ENCODE peak calls at places on chromosome 2, in eight cellular contexts. W is K562, O is A549, Y is H1, M is HCT116, I is right lobe of liver, K is IMR-90, N is adrenal gland. R is an unnamed sample.

GRCh38 chr2:72108121-72108520 is 39.5 kb downstream of the CYP26B1 start:
- DNase-seq in Y (no peak), W (no peak), I (no peak), K (peak; percentile 5), O (no peak), N (no peak), M (no peak), R (no peak)

GRCh38 chr2:134108124-134108523 is 145.7 kb upstream of the MGAT5 start:
- DNase-seq in W (no peak), Y (no peak), K (no peak), N (no peak), O (no peak), M (no peak), I (no peak), R (no peak)

GRCh38 chr2:216014986-216015385 is 1.6 kb upstream of the MREG start:
- DNase-seq in N (no peak), M (no peak), O (no peak), W (no peak), K (no peak), I (no peak), Y (no peak), R (no peak)

GRCh38 chr2:74742486-74742885 is 88.4 kb downstream of the SEMA4F start:
- DNase-seq in N (no peak), O (no peak), I (no peak), Y (no peak), W (no peak), K (no peak), M (no peak), R (no peak)

GRCh38 chr2:226794751-226795171 is 4.9 kb downstream of the IRS1 start:
- DNase-seq in K (peak; percentile 81), N (peak; percentile 50), Y (no peak), O (peak; percentile 61), I (no peak), M (no peak), W (no peak), R (no peak)

GRCh38 chr2:199456383-199457146 is 1.2 kb downstream of the SATB2 start:
- DNase-seq in I (peak; percentile 53), M (no peak), O (no peak), Y (no peak), W (peak; percentile 27), K (no peak), N (no peak), R (no peak)

GRCh38 chr2:11719230-11719977 is 27.0 kb upstream of the LPIN1 start:
- DNase-seq in Y (no peak), W (peak; percentile 41), I (no peak), M (no peak), K (no peak), N (no peak), O (no peak), R (no peak)

GRCh38 chr2:209525834-209526281 is 102.0 kb downstream of the MAP2 start:
- DNase-seq in M (no peak), I (no peak), K (peak; percentile 94), Y (no peak), O (no peak), W (no peak), N (no peak), R (no peak)

GRCh38 chr2:73917696-73918207 is 8.9 kb upstream of the DGUOK start:
- DNase-seq in O (no peak), Y (no peak), W (no peak), N (no peak), M (no peak), K (no peak), I (no peak), R (no peak)

GRCh38 chr2:146068051-146068450 is 1548.1 kb upstream of the ZEB2 start:
- DNase-seq in M (no peak), W (no peak), K (peak; percentile 5), Y (no peak), I (no peak), O (no peak), N (no peak), R (no peak)

GRCh38 chr2:170848587-170848986 is 31.9 kb downstream of the GAD1 start:
- DNase-seq in M (no peak), N (no peak), Y (no peak), K (peak; percentile 40), W (no peak), O (no peak), I (no peak), R (no peak)

GRCh38 chr2:42304059-42304713 is 56.8 kb downstream of the COX7A2L start:
- DNase-seq in I (no peak), Y (no peak), W (no peak), O (no peak), N (no peak), K (no peak), M (no peak), R (no peak)

GRCh38 chr2:223674998-223675609 is 72.9 kb upstream of the SCG2 start:
- DNase-seq in N (peak; percentile 24), K (peak; percentile 54), M (peak; percentile 54), Y (no peak), O (peak; percentile 70), W (peak; percentile 21), I (no peak), R (no peak)

DNA sequence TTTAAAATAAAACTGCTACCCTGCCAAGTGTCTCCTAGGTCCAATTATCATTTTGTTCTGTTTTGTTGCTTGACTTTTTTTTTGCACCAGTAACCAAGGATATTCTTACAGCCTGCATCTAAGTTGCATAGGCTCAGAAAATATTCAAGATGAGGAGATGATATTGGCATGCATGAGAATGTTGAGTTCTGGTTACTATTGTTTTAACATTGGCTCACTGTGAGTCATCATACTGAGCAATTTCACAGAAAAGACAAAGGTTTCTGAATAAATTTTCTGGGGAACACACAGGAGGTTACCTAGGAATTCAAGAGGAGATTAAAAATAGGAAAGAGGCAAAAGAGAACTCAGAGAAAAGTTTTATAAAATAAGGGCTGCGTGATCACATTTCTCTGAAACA is 84.8 kb upstream of the POU3F3 start:
- DNase-seq in O (no peak), W (no peak), Y (no peak), I (no peak), K (no peak), N (no peak), M (no peak), R (no peak)
- H3K27ac ChIP-seq in O (no peak overlapping the region), W (no peak overlapping the region), Y (no peak overlapping the region), I (no peak overlapping the region), K (no peak overlapping the region), N (no peak overlapping the region), M (no peak overlapping the region), R (no peak overlapping the region)

GRCh38 chr2:178527592-178527991 is 47.3 kb downstream of the PLEKHA3 start:
- DNase-seq in N (no peak), Y (no peak), W (no peak), I (no peak), O (no peak), M (no peak), K (no peak), R (no peak)

GRCh38 chr2:178526256-178526655 is 46.0 kb downstream of the PLEKHA3 start:
- DNase-seq in Y (no peak), M (no peak), I (no peak), K (no peak), W (no peak), O (no peak), N (no peak), R (no peak)

GRCh38 chr2:178523596-178524134 is 43.4 kb downstream of the PLEKHA3 start:
- DNase-seq in M (no peak), O (no peak), N (no peak), Y (peak; percentile 46), I (no peak), W (peak; percentile 38), K (peak; percentile 7), R (no peak)

GRCh38 chr2:178521304-178522150 is 41.3 kb downstream of the PLEKHA3 start:
- DNase-seq in N (no peak), O (no peak), M (no peak), K (no peak), W (no peak), Y (no peak), I (no peak), R (no peak)

GRCh38 chr2:178522950-178523595 is 42.8 kb downstream of the PLEKHA3 start:
- DNase-seq in Y (peak; percentile 94), W (peak; percentile 96), I (peak; percentile 83), N (peak; percentile 85), K (peak; percentile 79), O (peak; percentile 84), M (peak; percentile 57), R (peak; percentile 88)
- TF ChIP-seq POLR2A in Y (peak; percentile 93), W (peak; percentile 95), I (peak; percentile 18), N (no peak), K (peak; percentile 63), O (peak; percentile 86), M (peak; percentile 55), R (no peak)

GRCh38 chr2:197204855-197205254 is 105.7 kb downstream of the ANKRD44 start:
- DNase-seq in O (no peak), I (no peak), W (no peak), K (peak; percentile 31), Y (no peak), M (no peak), N (no peak), R (no peak)

GRCh38 chr2:197207106-197207505 is 103.5 kb downstream of the ANKRD44 start:
- DNase-seq in I (no peak), M (no peak), N (no peak), Y (no peak), K (no peak), W (no peak), O (no peak), R (no peak)

GRCh38 chr2:197208029-197208428 is 102.6 kb downstream of the ANKRD44 start:
- DNase-seq in Y (no peak), N (no peak), W (no peak), O (no peak), M (no peak), I (no peak), K (no peak), R (no peak)

GRCh38 chr2:197207608-197208007 is 103.0 kb downstream of the ANKRD44 start:
- DNase-seq in Y (no peak), N (no peak), K (no peak), O (no peak), M (no peak), I (no peak), W (no peak), R (no peak)

GRCh38 chr2:197205590-197206215 is 104.9 kb downstream of the ANKRD44 start:
- DNase-seq in W (no peak), Y (no peak), O (no peak), K (no peak), I (no peak), M (no peak), N (no peak), R (no peak)
- TF ChIP-seq CTCF in W (no peak), Y (no peak), O (no peak), K (no peak), I (no peak), M (no peak), N (no peak), R (no peak)

DNA sequence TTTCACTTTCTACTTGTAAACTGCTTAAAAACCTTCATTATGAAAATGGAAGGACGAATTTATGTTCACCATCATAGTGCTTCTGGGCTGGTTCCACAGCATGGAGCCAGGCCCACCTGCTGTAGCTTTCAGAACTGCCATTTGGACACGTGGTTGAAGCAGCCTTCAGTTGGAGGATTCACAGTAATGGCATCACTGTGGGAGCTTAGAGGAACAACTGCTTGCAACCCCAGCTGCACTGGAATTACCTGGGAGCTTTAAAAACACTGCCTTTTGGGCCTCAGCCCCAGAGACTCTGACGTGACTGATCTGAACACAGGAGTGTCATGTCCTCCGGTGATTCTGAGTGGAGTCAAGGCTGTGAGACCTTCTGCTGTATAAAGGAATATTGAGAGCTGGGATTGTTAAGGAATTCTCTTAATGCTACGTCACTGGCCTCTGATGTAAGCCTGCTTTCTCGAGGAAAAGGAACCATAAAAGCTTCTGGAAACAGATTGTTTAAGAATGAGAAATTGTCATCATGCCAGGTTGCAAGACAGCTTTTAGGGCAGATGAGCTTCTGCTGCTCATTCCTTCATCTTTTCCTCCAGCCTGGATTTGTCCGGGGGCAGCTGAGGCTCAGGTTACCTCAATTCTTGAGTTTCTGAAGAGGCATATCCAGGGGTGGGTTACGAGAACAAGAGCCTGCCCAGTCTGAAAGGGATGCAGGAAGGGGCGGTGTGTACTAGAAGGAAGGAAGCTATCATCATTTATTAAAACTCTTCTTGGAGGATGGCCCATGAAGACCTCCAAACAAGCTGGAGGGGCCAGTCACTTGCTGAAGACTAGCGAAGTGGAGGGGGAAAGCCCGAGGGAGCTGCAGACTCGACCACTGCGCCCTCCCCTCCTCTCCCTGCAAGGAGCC is 1.3 kb upstream of the IL1R1 start:
- DNase-seq in K (peak; percentile 98), I (no peak), W (no peak), Y (peak; percentile 50), N (no peak), O (no peak), M (no peak), R (no peak)
- H3K27ac ChIP-seq in K (peak overlapping the region; percentile 93), I (peak overlapping the region; percentile 86), W (no peak overlapping the region), Y (no peak overlapping the region), N (peak overlapping the region; percentile 93), O (peak overlapping the region; percentile 97), M (no peak overlapping the region), R (peak overlapping the region; percentile 95)

R was measured in suprapubic skin.